ENCODE peak calls at places on chromosomes 7 and 10, in five cellular contexts. T is HepG2, L is GM12878, H is SK-N-SH, E is K562. R is an unnamed sample.

GRCh38 chr7:34928052-34928451 is 109.2 kb downstream of the DPY19L1 start:
- DNase-seq in T (peak; percentile 46), L (no peak), H (peak; percentile 16), E (peak; percentile 33), R (peak; percentile 10)

GRCh38 chr7:98398567-98399372 is 2.1 kb downstream of the BAIAP2L1 start:
- DNase-seq in T (no peak), L (no peak), H (no peak), E (no peak), R (no peak)

GRCh38 chr7:19024261-19024660 is 93.2 kb downstream of the TWIST1 start:
- DNase-seq in T (no peak), L (no peak), H (no peak), E (no peak), R (no peak)

GRCh38 chr7:95420996-95421846 is 13.6 kb downstream of the PON2 start:
- DNase-seq in T (no peak), L (no peak), H (no peak), E (no peak), R (no peak)

GRCh38 chr10:22479419-22479818 is 134.1 kb downstream of the SPAG6 start:
- DNase-seq in T (no peak), L (no peak), H (no peak), E (no peak), R (no peak)

GRCh38 chr10:92066386-92066785 is 142.8 kb downstream of the BTAF1 start:
- DNase-seq in T (no peak), L (no peak), H (peak; percentile 61), E (no peak), R (no peak)

GRCh38 chr10:130354976-130355795 is 219.0 kb downstream of the GLRX3 start:
- DNase-seq in T (no peak), L (no peak), H (no peak), E (no peak), R (no peak)

GRCh38 chr7:134886353-134887057 is 99.8 kb upstream of the AGBL3 start:
- DNase-seq in T (peak; percentile 21), L (no peak), H (no peak), E (no peak), R (no peak)

GRCh38 chr7:71290382-71290781 is 158.4 kb downstream of the GALNT17 start:
- DNase-seq in T (no peak), L (no peak), H (no peak), E (no peak), R (no peak)

GRCh38 chr7:157428554-157428945 is 91.7 kb downstream of the DNAJB6 start:
- DNase-seq in T (no peak), L (no peak), H (no peak), E (no peak), R (no peak)

GRCh38 chr10:132646443-132647097 is 109.0 kb downstream of the INPP5A start:
- DNase-seq in T (no peak), L (no peak), H (no peak), E (no peak), R (no peak)

GRCh38 chr7:69620063-69620462 is 21.8 kb downstream of the AUTS2 start:
- DNase-seq in T (no peak), L (no peak), H (no peak), E (no peak), R (peak; percentile 27)

GRCh38 chr10:87585565-87586514 is 73.8 kb upstream of the PAPSS2 start:
- DNase-seq in T (peak; percentile 50), L (no peak), H (no peak), E (no peak), R (peak; percentile 25)

GRCh38 chr10:34520084-34520483 is 295.0 kb downstream of the PARD3 start:
- DNase-seq in T (peak; percentile 15), L (no peak), H (no peak), E (no peak), R (no peak)

GRCh38 chr7:70776627-70777101 is 355.3 kb upstream of the GALNT17 start:
- DNase-seq in T (no peak), L (peak; percentile 51), H (no peak), E (no peak), R (no peak)

GRCh38 chr7:148921806-148922205 is 37.7 kb upstream of the EZH2 start:
- DNase-seq in T (no peak), L (no peak), H (no peak), E (no peak), R (no peak)

GRCh38 chr10:103374263-103374662 is 6.5 kb downstream of the TAF5 start:
- DNase-seq in T (no peak), L (no peak), H (no peak), E (no peak), R (no peak)

GRCh38 chr7:138868711-138869110 is 70.7 kb upstream of the ATP6V0A4 start:
- DNase-seq in T (no peak), L (no peak), H (no peak), E (no peak), R (no peak)

GRCh38 chr7:112214887-112215286 is 8.4 kb downstream of the ZNF277 start:
- DNase-seq in T (no peak), L (no peak), H (no peak), E (no peak), R (no peak)

GRCh38 chr10:126569513-126570447 is 100.7 kb downstream of the C10orf90 start:
- DNase-seq in T (peak; percentile 5), L (no peak), H (no peak), E (no peak), R (no peak)

GRCh38 chr7:86814980-86815379 is 171.3 kb downstream of the GRM3 start:
- DNase-seq in T (peak; percentile 20), L (no peak), H (peak; percentile 50), E (peak; percentile 27), R (peak; percentile 52)

GRCh38 chr10:6239213-6239991 is 36.7 kb downstream of the PFKFB3 start:
- DNase-seq in T (peak; percentile 65), L (peak; percentile 12), H (peak; percentile 88), E (peak; percentile 67), R (peak; percentile 21)

GRCh38 chr10:70563230-70563629 is 39.3 kb downstream of the PRF1 start:
- DNase-seq in T (no peak), L (no peak), H (peak; percentile 49), E (no peak), R (no peak)

GRCh38 chr7:44534501-44534900 is 6.6 kb downstream of the NPC1L1 start:
- DNase-seq in T (peak; percentile 54), L (no peak), H (peak; percentile 89), E (peak; percentile 89), R (peak; percentile 91)
- TF ChIP-seq FOXM1 in T (no peak), L (no peak), H (no peak), E (no peak), R (no peak)

DNA sequence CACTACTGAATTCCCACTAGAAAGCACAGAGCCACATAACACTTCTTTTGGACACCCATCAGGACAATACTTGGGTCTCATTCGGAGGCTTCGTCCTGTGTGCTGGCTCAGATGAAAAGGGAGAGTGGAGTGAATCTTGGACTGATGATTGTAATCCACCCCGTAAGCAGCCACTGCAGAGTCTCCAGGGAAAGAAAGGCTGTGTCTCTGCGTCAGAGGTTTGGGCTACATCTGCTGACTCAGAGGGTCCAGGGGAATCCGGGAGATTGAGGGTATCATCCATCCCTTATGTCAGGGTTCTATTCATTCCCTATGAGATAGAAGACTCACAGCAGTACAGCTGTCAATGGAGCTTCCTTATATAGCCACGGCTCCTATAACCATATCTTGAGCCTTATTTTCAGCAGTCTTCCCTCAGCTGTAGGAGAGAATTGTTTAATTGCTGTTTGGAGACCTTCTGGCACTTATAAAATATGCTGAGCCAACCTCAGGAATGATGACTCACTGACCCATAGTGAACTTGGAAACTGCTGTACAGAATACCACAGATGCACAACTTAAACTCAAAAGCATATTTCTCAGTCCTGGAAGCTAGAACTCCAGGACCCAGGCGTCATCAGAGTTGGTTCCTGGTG is 558.3 kb upstream of the PFKP start:
- DNase-seq in T (no peak), L (no peak), H (no peak), E (no peak), R (no peak)
- TF ChIP-seq FOXM1 in T (no peak), L (no peak), H (no peak), E (no peak), R (no peak)

DNA sequence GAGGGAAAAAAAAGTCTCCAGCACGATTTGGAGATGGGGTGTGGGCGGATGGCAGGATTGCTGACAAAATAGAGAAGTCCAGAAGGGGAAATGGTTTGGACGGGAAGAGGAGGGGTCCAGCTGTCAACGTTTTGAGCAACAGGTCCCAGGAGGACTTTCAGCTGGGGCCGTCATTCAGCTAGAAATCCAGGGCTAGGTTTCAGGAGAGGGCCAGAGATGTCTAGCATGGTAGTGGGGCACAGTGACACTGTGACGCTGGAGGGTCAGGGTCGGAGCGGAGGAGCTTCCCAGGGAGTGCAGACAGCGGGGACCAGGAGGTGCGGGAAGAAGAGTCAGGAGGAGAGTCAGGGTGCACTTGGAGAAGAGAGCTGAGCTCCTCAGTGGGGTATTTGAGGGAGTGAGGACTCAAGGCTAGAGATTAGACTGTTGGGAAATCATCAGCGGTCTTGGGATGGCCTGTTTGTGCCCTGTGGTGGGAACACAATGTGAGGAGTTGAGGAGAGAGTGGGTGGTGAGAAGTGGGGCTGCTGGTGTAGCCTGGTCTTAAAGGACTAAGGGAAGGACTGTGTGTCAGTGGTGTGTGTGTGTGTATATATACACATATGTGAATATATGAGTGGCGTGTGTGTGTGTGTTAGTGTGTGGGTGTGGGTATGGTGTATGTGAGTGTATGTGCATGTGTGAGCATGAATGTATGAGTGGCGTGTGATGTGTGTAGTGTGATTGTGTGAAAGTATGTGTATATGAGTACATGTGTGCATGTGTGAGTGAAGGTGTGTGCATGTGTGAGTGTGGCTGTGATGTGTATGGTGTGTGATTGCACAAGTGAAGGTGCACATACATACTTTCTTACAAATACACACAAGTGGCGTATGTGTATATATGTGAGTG is 3.8 kb downstream of the ZYX start:
- DNase-seq in T (no peak), L (no peak), H (no peak), E (no peak), R (no peak)
- TF ChIP-seq FOXM1 in T (no peak), L (no peak), H (no peak), E (peak; percentile 49), R (no peak)

DNA sequence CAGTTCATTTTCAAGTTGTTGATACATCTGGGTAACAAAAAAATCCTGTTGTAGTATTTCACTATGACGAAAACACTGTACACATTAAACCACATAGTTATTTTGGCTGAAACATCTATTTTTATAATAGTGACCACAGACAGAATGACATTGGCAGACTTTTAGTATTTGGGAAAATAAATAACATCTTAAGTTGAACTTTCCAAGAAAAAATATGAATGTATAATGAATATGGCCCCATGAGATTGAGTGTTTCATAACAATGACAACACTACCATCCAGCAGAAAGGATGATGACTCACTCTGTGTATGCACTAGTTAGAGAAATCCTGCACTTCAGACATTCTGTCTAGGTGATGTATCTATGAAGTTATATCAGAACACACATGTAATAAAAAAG is 118.1 kb downstream of the SEMA3D start:
- DNase-seq in T (no peak), L (no peak), H (no peak), E (no peak), R (no peak)
- TF ChIP-seq FOXM1 in T (no peak), L (no peak), H (no peak), E (no peak), R (no peak)

R was measured in HEK293T.